ENCODE peak calls at places on chromosomes 7 and 10, in six cellular contexts. D is heart right ventricle; O is mesenchymal stem cell; S is CD8-positive, alpha-beta memory T cell; Y is HCT116; A is GM23248. C is an unnamed sample. For H3K4me1, the result is how much of the 10 kb centered on the place peaks cover.

GRCh38 chr10:14820010-14820774 is 17.6 kb downstream of the CDNF start:
- DNase-seq in D (no peak), Y (no peak), A (peak), S (no peak), O (peak), C (peak)

GRCh38 chr7:36103837-36104561 is 49.1 kb upstream of the EEPD1 start:
- DNase-seq in D (no peak), A (no peak), Y (no peak), O (no peak), S (no peak), C (no peak)

GRCh38 chr7:111394891-111395290 is 167.4 kb downstream of the IMMP2L start:
- DNase-seq in Y (no peak), A (no peak), D (no peak), O (no peak), S (no peak), C (no peak)

GRCh38 chr7:108037748-108038147 is 34.8 kb upstream of the LAMB1 start:
- DNase-seq in S (no peak), O (no peak), A (no peak), Y (no peak), D (no peak), C (no peak)

GRCh38 chr7:36742911-36743775 is 18.8 kb upstream of the AOAH start:
- DNase-seq in Y (no peak), D (no peak), A (no peak), O (no peak), S (no peak), C (no peak)

GRCh38 chr10:124225468-124226270 is 132.3 kb upstream of the CHST15 start:
- DNase-seq in D (no peak), Y (no peak), O (no peak), A (no peak), S (peak), C (peak)

GRCh38 chr7:66768865-66769832 is 28.6 kb downstream of the RABGEF1 start:
- DNase-seq in D (no peak), S (no peak), Y (no peak), A (no peak), O (peak), C (no peak)

GRCh38 chr10:118768041-118768933 is 13.5 kb upstream of the CACUL1 start:
- DNase-seq in D (no peak), O (no peak), S (no peak), A (no peak), Y (no peak), C (no peak)

GRCh38 chr10:46520941-46521340 is 35.5 kb downstream of the GPRIN2 start:
- DNase-seq in D (no peak), A (peak), S (no peak), Y (no peak), O (no peak), C (peak)

GRCh38 chr7:130926021-130926691 is 192.1 kb upstream of the KLF14 start:
- DNase-seq in D (no peak), O (no peak), S (no peak), A (no peak), Y (no peak), C (no peak)

GRCh38 chr7:2631924-2632716 is at the start of gene TTYH3:
- DNase-seq in O (no peak), A (no peak), Y (no peak), S (no peak), D (no peak), C (no peak)

GRCh38 chr7:2633538-2634264 is 1.9 kb downstream of the TTYH3 start:
- DNase-seq in Y (no peak), O (peak), D (no peak), S (no peak), A (peak), C (peak)

GRCh38 chr7:2634265-2635145 is 2.7 kb downstream of the TTYH3 start:
- DNase-seq in D (no peak), S (no peak), A (no peak), Y (no peak), O (no peak), C (no peak)

GRCh38 chr7:2635148-2635668 is 3.4 kb downstream of the TTYH3 start:
- DNase-seq in S (no peak), O (no peak), A (peak), D (no peak), Y (no peak), C (no peak)

GRCh38 chr7:2632717-2633537 is 1.1 kb downstream of the TTYH3 start:
- DNase-seq in A (peak), Y (peak), D (peak), O (peak), S (peak), C (peak)
- H3K27ac ChIP-seq in A (peak), Y (peak), D (peak), O (peak), S (peak), C (peak)

GRCh38 chr10:59906417-59907202 is at the start of gene CCDC6:
- DNase-seq in A (peak), O (peak), Y (peak), D (peak), S (peak), C (peak)
- H3K4me1 ChIP-seq in A (under half), O (under half), Y (under half), D (under half), S (under half), C (under half)

GRCh38 chr7:44431091-44431608 is 59.3 kb downstream of the NUDCD3 start:
- DNase-seq in O (no peak), S (peak), D (no peak), A (no peak), Y (no peak), C (no peak)

GRCh38 chr7:44432381-44432977 is 58.0 kb downstream of the NUDCD3 start:
- DNase-seq in O (no peak), D (no peak), A (no peak), S (no peak), Y (no peak), C (no peak)

GRCh38 chr7:44430054-44430453 is 60.4 kb downstream of the NUDCD3 start:
- DNase-seq in Y (no peak), D (no peak), O (no peak), A (no peak), S (no peak), C (no peak)

GRCh38 chr7:44434201-44434600 is 56.3 kb downstream of the NUDCD3 start:
- DNase-seq in O (no peak), S (no peak), D (peak), A (no peak), Y (no peak), C (no peak)

GRCh38 chr7:44433255-44434022 is 57.0 kb downstream of the NUDCD3 start:
- DNase-seq in Y (no peak), O (no peak), S (no peak), D (no peak), A (no peak), C (no peak)
- H3K4me3 ChIP-seq in Y (no peak), O (no peak), S (no peak), D (no peak), A (no peak), C (no peak)

GRCh38 chr10:59283456-59284082 is 78.8 kb downstream of the FAM13C start:
- DNase-seq in D (no peak), Y (no peak), O (no peak), A (no peak), S (no peak), C (no peak)
- H3K27ac ChIP-seq in D (no peak), Y (no peak), O (no peak), A (no peak), S (no peak), C (no peak)

GRCh38 chr10:834493-834892 is 97.0 kb downstream of the LARP4B start:
- DNase-seq in S (no peak), O (no peak), Y (no peak), A (no peak), D (no peak), C (no peak)
- H3K4me1 ChIP-seq in S (under half), O (under half), Y (under half), A (under half), D (under half), C (under half)

GRCh38 chr10:106436123-106436740 is 728.3 kb downstream of the SORCS1 start:
- DNase-seq in A (peak), S (no peak), O (no peak), D (no peak), Y (no peak), C (no peak)
- H3K4me3 ChIP-seq in A (no peak), S (no peak), O (no peak), D (no peak), Y (no peak), C (no peak)

GRCh38 chr10:95756061-95756751 is at the start of gene ENTPD1:
- DNase-seq in O (peak), S (no peak), Y (no peak), A (no peak), D (peak), C (no peak)
- H3K27ac ChIP-seq in O (no peak), S (no peak), Y (no peak), A (no peak), D (peak), C (no peak)

DNA sequence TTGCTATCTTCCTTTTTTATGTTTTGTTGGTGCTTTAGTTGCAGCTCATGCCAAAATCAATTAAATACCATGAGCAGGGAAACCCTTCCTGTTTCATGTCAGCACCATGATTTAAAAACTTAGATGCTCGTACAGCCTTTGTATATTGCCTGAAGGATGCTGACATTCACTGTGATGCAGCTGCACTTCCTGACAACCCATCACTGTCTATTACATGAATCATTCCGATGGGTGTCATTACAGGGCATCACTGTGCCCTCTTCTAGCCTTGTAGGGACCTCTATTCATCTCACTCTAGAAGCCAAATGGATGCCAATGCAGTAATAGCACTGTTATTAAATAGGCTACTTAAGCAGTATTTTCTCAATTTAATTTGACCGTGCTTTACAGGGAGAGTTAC is 18.3 kb upstream of the ITGB1 start:
- DNase-seq in D (no peak), O (no peak), Y (no peak), S (no peak), A (no peak), C (no peak)
- H3K4me1 ChIP-seq in D (under half), O (under half), Y (under half), S (under half), A (under half), C (under half)